ENCODE peak calls at places on chromosomes 2 and 18, in nine cellular contexts. P is caudate nucleus; M is left cardiac atrium; V is activated CD4-positive, alpha-beta T cell treated with anti-CD3 and anti-CD28 coated beads, Interleukin-2, amount 50 U/mL, for 1 hour; L is fibroblast of pulmonary artery; J is H54; U is cerebellum; R is NCI-H2029; D is HTR-8/SVneo. A is an unnamed sample.

GRCh38 chr18:51425475-51425874 is 228.0 kb upstream of the MEX3C start:
- DNase-seq in P (no peak), M (no peak), V (no peak), L (no peak), J (no peak), U (no peak), R (no peak), D (no peak), A (no peak)

GRCh38 chr2:152464853-152465470 is 130.0 kb downstream of the FMNL2 start:
- DNase-seq in P (no peak), M (no peak), V (no peak), L (no peak), J (no peak), U (no peak), R (no peak), D (no peak), A (no peak)

GRCh38 chr2:203177361-203177760 is 61.5 kb upstream of the CYP20A1 start:
- DNase-seq in P (no peak), M (no peak), V (no peak), L (peak; percentile 3), J (no peak), U (no peak), R (peak; percentile 3), D (no peak), A (no peak)

GRCh38 chr2:119223521-119224390 is at the start of gene STEAP3:
- DNase-seq in P (no peak), M (peak; percentile 87), V (no peak), L (peak; percentile 40), J (peak; percentile 89), U (peak; percentile 75), R (peak; percentile 64), D (peak; percentile 73), A (peak; percentile 43)

GRCh38 chr2:31216734-31217133 is 581 bp downstream of the CAPN14 start:
- DNase-seq in P (no peak), M (no peak), V (no peak), L (no peak), J (no peak), U (no peak), R (no peak), D (no peak), A (no peak)

GRCh38 chr18:42576141-42576540 is 539.3 kb downstream of the RIT2 start:
- DNase-seq in P (no peak), M (no peak), V (no peak), L (no peak), J (no peak), U (no peak), R (no peak), D (no peak), A (no peak)

GRCh38 chr2:41851554-41851953 is 196.3 kb upstream of the PKDCC start:
- DNase-seq in P (no peak), M (no peak), V (no peak), L (no peak), J (no peak), U (no peak), R (no peak), D (no peak), A (no peak)

GRCh38 chr18:7317804-7318231 is 86.9 kb downstream of the LRRC30 start:
- DNase-seq in P (no peak), M (no peak), V (no peak), L (no peak), J (no peak), U (no peak), R (no peak), D (no peak), A (no peak)

GRCh38 chr2:199955007-199955338 is 318 bp downstream of the TYW5 start:
- DNase-seq in P (no peak), M (no peak), V (no peak), L (peak; percentile 57), J (peak; percentile 44), U (no peak), R (no peak), D (peak; percentile 56), A (no peak)

GRCh38 chr2:200306719-200306968 is 151 bp downstream of the SPATS2L start:
- DNase-seq in P (no peak), M (no peak), V (no peak), L (no peak), J (no peak), U (no peak), R (no peak), D (no peak), A (no peak)

GRCh38 chr2:71066856-71067255 is 1.6 kb upstream of the NAGK start:
- DNase-seq in P (no peak), M (no peak), V (no peak), L (no peak), J (no peak), U (no peak), R (no peak), D (no peak), A (no peak)

GRCh38 chr2:16139663-16140610 is 199.6 kb downstream of the MYCN start:
- DNase-seq in P (no peak), M (no peak), V (no peak), L (no peak), J (no peak), U (no peak), R (no peak), D (no peak), A (no peak)

GRCh38 chr2:144358979-144359541 is 160.9 kb downstream of the ZEB2 start:
- DNase-seq in P (no peak), M (no peak), V (no peak), L (peak; percentile 52), J (no peak), U (no peak), R (no peak), D (no peak), A (no peak)

GRCh38 chr18:11339121-11339520 is 189.8 kb upstream of the PIEZO2 start:
- DNase-seq in P (no peak), M (no peak), V (no peak), L (no peak), J (no peak), U (no peak), R (no peak), D (no peak), A (no peak)

GRCh38 chr2:216450784-216451183 is 38.5 kb downstream of the SMARCAL1 start:
- DNase-seq in P (no peak), M (no peak), V (no peak), L (no peak), J (no peak), U (no peak), R (no peak), D (no peak), A (no peak)

A was measured in neural crest cell.